ENCODE peak calls at places on chromosomes 6 and 20, in eight cellular contexts. W, T, C, B, Y, E, Q and N are unnamed samples.

GRCh38 chr20:56956536-56956935 is 309.9 kb downstream of the BMP7 start:
- DNase-seq in W (no peak), T (no peak), C (no peak), B (no peak), Y (no peak), E (no peak), Q (no peak), N (no peak)

GRCh38 chr6:122028933-122029332 is 370.5 kb upstream of the HSF2 start:
- DNase-seq in W (no peak), T (no peak), C (no peak), B (no peak), Y (no peak), E (no peak), Q (no peak), N (no peak)

GRCh38 chr6:132907231-132907630 is 92.9 kb downstream of the RPS12 start:
- DNase-seq in W (no peak), T (no peak), C (no peak), B (no peak), Y (no peak), E (no peak), Q (no peak), N (no peak)

GRCh38 chr6:159982726-159983506 is 14.0 kb downstream of the IGF2R start:
- DNase-seq in W (no peak), T (peak; percentile 69), C (no peak), B (no peak), Y (no peak), E (no peak), Q (peak; percentile 49), N (no peak)

GRCh38 chr6:132511159-132511835 is 1.6 kb downstream of the STX7 start:
- DNase-seq in W (no peak), T (peak; percentile 3), C (no peak), B (no peak), Y (peak; percentile 2), E (peak; percentile 29), Q (peak; percentile 38), N (no peak)

GRCh38 chr6:33407132-33407718 is 3.6 kb upstream of the PHF1 start:
- DNase-seq in W (no peak), T (peak; percentile 52), C (no peak), B (no peak), Y (peak; percentile 47), E (no peak), Q (peak; percentile 58), N (no peak)

GRCh38 chr6:133609404-133610270 is 279.3 kb upstream of the TCF21 start:
- DNase-seq in W (no peak), T (no peak), C (no peak), B (no peak), Y (peak; percentile 100), E (no peak), Q (peak; percentile 75), N (no peak)

GRCh38 chr20:19761853-19762252 is 3.8 kb downstream of the RIN2 start:
- DNase-seq in W (no peak), T (no peak), C (no peak), B (no peak), Y (no peak), E (no peak), Q (no peak), N (no peak)

GRCh38 chr20:50521221-50521642 is 11.0 kb downstream of the PTPN1 start:
- DNase-seq in W (no peak), T (no peak), C (peak; percentile 1), B (no peak), Y (no peak), E (no peak), Q (no peak), N (no peak)

GRCh38 chr6:130150906-130151305 is 71.8 kb downstream of the SAMD3 start:
- DNase-seq in W (no peak), T (no peak), C (no peak), B (no peak), Y (no peak), E (no peak), Q (no peak), N (no peak)

GRCh38 chr6:107323133-107323785 is 136.1 kb downstream of the PDSS2 start:
- DNase-seq in W (no peak), T (no peak), C (no peak), B (no peak), Y (no peak), E (no peak), Q (peak; percentile 13), N (no peak)

GRCh38 chr6:34658605-34659218 is 37.9 kb downstream of the ILRUN start:
- DNase-seq in W (peak; percentile 73), T (no peak), C (no peak), B (no peak), Y (no peak), E (no peak), Q (no peak), N (no peak)

GRCh38 chr6:26017567-26017966 is 55.0 kb downstream of the TRIM38 start:
- DNase-seq in W (no peak), T (peak; percentile 43), C (peak; percentile 83), B (peak; percentile 83), Y (no peak), E (no peak), Q (peak; percentile 87), N (peak; percentile 70)

GRCh38 chr6:154733610-154734379 is 579 bp downstream of the SCAF8 start:
- DNase-seq in W (peak; percentile 99), T (peak; percentile 96), C (peak; percentile 95), B (peak; percentile 94), Y (peak; percentile 95), E (peak; percentile 89), Q (peak; percentile 98), N (peak; percentile 98)
- TF ChIP-seq POLR2A in W (peak; percentile 90), T (no peak), C (no peak), B (peak; percentile 45), Y (peak; percentile 82), E (peak; percentile 69), Q (peak; percentile 93), N (peak; percentile 76)

GRCh38 chr6:62391358-62391757 is 105.3 kb upstream of the KHDRBS2 start:
- DNase-seq in W (no peak), T (no peak), C (no peak), B (no peak), Y (no peak), E (no peak), Q (no peak), N (no peak)
- H3K4me3 ChIP-seq in W (no peak overlapping the region), T (no peak overlapping the region), C (no peak overlapping the region), B (no peak overlapping the region), Y (no peak overlapping the region), E (no peak overlapping the region), Q (no peak overlapping the region), N (no peak overlapping the region)

GRCh38 chr6:163313981-163314380 is 100.5 kb upstream of the QKI start:
- DNase-seq in W (no peak), T (no peak), C (no peak), B (no peak), Y (no peak), E (no peak), Q (no peak), N (no peak)
- TF ChIP-seq POLR2A in W (no peak), T (no peak), C (no peak), B (no peak), Y (no peak), E (no peak), Q (no peak), N (no peak)

GRCh38 chr6:7672066-7673062 is 53.5 kb upstream of the BMP6 start:
- DNase-seq in W (no peak), T (no peak), C (no peak), B (no peak), Y (no peak), E (no peak), Q (no peak), N (no peak)
- H3K4me3 ChIP-seq in W (no peak overlapping the region), T (no peak overlapping the region), C (peak overlapping the region; percentile 40), B (no peak overlapping the region), Y (no peak overlapping the region), E (no peak overlapping the region), Q (no peak overlapping the region), N (peak overlapping the region; percentile 25)

GRCh38 chr20:58651548-58651822 is 402 bp downstream of the STX16 start:
- DNase-seq in W (no peak), T (no peak), C (no peak), B (no peak), Y (no peak), E (no peak), Q (peak; percentile 34), N (no peak)

GRCh38 chr20:58650181-58650775 is 805 bp upstream of the STX16 start:
- DNase-seq in W (peak; percentile 59), T (no peak), C (no peak), B (peak; percentile 57), Y (no peak), E (peak; percentile 42), Q (no peak), N (peak; percentile 53)

GRCh38 chr20:58649288-58650180 is 1.5 kb upstream of the STX16 start:
- DNase-seq in W (peak; percentile 51), T (no peak), C (no peak), B (no peak), Y (no peak), E (peak; percentile 28), Q (no peak), N (no peak)

GRCh38 chr20:58651823-58652605 is 931 bp downstream of the STX16 start:
- DNase-seq in W (peak; percentile 68), T (peak; percentile 91), C (peak; percentile 17), B (no peak), Y (peak; percentile 48), E (peak; percentile 71), Q (peak; percentile 74), N (peak; percentile 50)

GRCh38 chr20:58650776-58651547 is at the start of gene STX16:
- DNase-seq in W (peak; percentile 93), T (peak; percentile 97), C (peak; percentile 78), B (peak; percentile 87), Y (peak; percentile 96), E (peak; percentile 90), Q (peak; percentile 87), N (peak; percentile 94)
- TF ChIP-seq POLR2A in W (peak; percentile 75), T (peak; percentile 80), C (peak; percentile 40), B (peak; percentile 63), Y (peak; percentile 44), E (peak; percentile 72), Q (peak; percentile 68), N (peak; percentile 65)

DNA sequence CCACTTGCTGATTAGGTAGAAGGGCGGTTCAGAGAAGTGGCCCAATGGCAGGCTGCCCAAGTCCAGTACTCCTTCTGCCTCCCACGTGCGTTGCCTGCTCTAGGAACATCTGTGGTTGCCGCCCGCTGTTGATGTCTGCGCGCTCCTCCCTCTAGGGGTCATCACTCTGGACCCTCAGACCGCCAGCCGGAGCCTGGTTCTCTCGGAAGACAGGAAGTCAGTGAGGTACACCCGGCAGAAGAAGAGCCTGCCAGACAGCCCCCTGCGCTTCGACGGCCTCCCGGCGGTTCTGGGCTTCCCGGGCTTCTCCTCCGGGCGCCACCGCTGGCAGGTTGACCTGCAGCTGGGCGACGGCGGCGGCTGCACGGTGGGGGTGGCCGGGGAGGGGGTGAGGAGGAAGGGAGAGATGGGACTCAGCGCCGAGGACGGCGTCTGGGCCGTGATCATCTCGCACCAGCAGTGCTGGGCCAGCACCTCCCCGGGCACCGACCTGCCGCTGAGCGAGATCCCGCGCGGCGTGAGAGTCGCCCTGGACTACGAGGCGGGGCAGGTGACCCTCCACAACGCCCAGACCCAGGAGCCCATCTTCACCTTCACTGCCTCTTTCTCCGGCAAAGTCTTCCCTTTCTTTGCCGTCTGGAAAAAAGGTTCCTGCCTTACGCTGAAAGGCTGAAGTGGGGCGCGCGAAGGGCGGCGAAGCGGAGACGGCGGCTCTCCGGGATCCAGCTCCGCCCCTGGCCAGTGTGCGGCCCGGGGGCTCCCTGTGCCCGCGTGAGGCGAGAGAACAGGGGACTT is 8.5 kb downstream of the TRIM15 start:
- DNase-seq in W (no peak), T (peak; percentile 20), C (no peak), B (no peak), Y (no peak), E (no peak), Q (no peak), N (no peak)
- H3K4me3 ChIP-seq in W (no peak overlapping the region), T (no peak overlapping the region), C (no peak overlapping the region), B (no peak overlapping the region), Y (no peak overlapping the region), E (peak overlapping the region; percentile 8), Q (no peak overlapping the region), N (no peak overlapping the region)